ENCODE peak calls at places on chromosomes 4 and X, in ten cellular contexts. E is CD14-positive monocyte, G is transverse colon, R is natural killer cell, K is stomach, P is heart left ventricle, Y is AG04450, M is body of pancreas, J is HFFc6, Q is hepatocyte. S is an unnamed sample.

GRCh38 chrX:145178268-145178667 is 69.0 kb upstream of the SPANXN1 start:
- DNase-seq in M (no peak), K (no peak), R (no peak), J (no peak), P (no peak), G (no peak), Y (no peak), E (no peak), Q (no peak), S (no peak)

GRCh38 chr4:184335520-184335919 is 117.8 kb upstream of the ENPP6 start:
- DNase-seq in M (no peak), P (no peak), K (no peak), E (no peak), G (no peak), Y (no peak), J (no peak), Q (no peak), R (no peak), S (no peak)

GRCh38 chrX:154135458-154136229 is 8.4 kb upstream of the OPN1LW start:
- DNase-seq in R (no peak), Y (no peak), Q (no peak), M (no peak), G (no peak), E (no peak), P (no peak), K (no peak), J (no peak), S (no peak)

GRCh38 chr4:119498520-119498919 is 130.1 kb downstream of the PDE5A start:
- DNase-seq in E (no peak), R (no peak), J (no peak), P (no peak), Y (no peak), G (no peak), K (no peak), Q (peak; percentile 8), M (peak; percentile 19), S (no peak)

GRCh38 chr4:66653937-66654336 is 891.4 kb downstream of the CENPC start:
- DNase-seq in M (no peak), Y (no peak), E (no peak), P (no peak), R (no peak), J (no peak), K (no peak), Q (no peak), G (no peak), S (no peak)

GRCh38 chr4:168527560-168527959 is 30.7 kb downstream of the PALLD start:
- DNase-seq in M (no peak), E (no peak), P (no peak), Y (no peak), R (no peak), G (no peak), K (no peak), J (no peak), Q (no peak), S (no peak)

GRCh38 chr4:22635692-22636091 is 57.0 kb upstream of the GBA3 start:
- DNase-seq in E (no peak), J (no peak), R (no peak), M (no peak), G (no peak), K (no peak), P (no peak), Q (no peak), Y (no peak), S (no peak)

GRCh38 chr4:185626798-185627197 is 91.5 kb upstream of the PDLIM3 start:
- DNase-seq in J (no peak), K (no peak), Y (no peak), E (no peak), P (no peak), R (no peak), Q (no peak), G (no peak), M (no peak), S (no peak)

GRCh38 chrX:129825746-129826505 is 17.8 kb downstream of the ZDHHC9 start:
- DNase-seq in K (no peak), M (no peak), Y (no peak), R (no peak), J (no peak), E (no peak), G (peak; percentile 22), Q (peak; percentile 48), P (no peak), S (no peak)

GRCh38 chrX:136778020-136778419 is 2.7 kb downstream of the ARHGEF6 start:
- DNase-seq in M (no peak), P (no peak), J (no peak), R (no peak), E (no peak), G (no peak), Y (no peak), K (no peak), Q (no peak), S (no peak)

GRCh38 chrX:24646745-24647182 is 383 bp downstream of the PCYT1B start:
- DNase-seq in K (no peak), Y (no peak), Q (peak; percentile 28), E (no peak), R (no peak), M (no peak), J (no peak), G (no peak), P (no peak), S (no peak)

GRCh38 chrX:19672211-19672814 is 157.0 kb upstream of the MAP3K15 start:
- DNase-seq in R (no peak), Y (no peak), P (no peak), E (no peak), Q (peak; percentile 8), M (no peak), K (no peak), G (no peak), J (no peak), S (no peak)

GRCh38 chr4:48133668-48134444 is at the start of gene TXK:
- DNase-seq in M (no peak), E (no peak), R (no peak), J (no peak), G (no peak), Q (no peak), Y (no peak), K (no peak), P (no peak), S (no peak)

GRCh38 chr4:70908993-70909556 is 6.9 kb downstream of the MOB1B start:
- DNase-seq in E (no peak), Q (no peak), Y (no peak), M (no peak), G (no peak), R (no peak), J (no peak), P (no peak), K (no peak), S (no peak)

GRCh38 chr4:93319011-93319410 is 509.5 kb upstream of the ATOH1 start:
- DNase-seq in K (no peak), G (no peak), E (no peak), Y (no peak), P (no peak), M (no peak), J (no peak), Q (no peak), R (no peak), S (no peak)

GRCh38 chrX:15854080-15854655 is 445 bp downstream of the AP1S2 start:
- DNase-seq in K (peak; percentile 38), Y (no peak), J (peak; percentile 1), M (peak; percentile 48), G (peak; percentile 60), R (peak; percentile 35), E (peak; percentile 64), Q (peak; percentile 79), P (peak; percentile 68), S (peak; percentile 19)
- TF ChIP-seq CTCF in K (no peak), Y (no peak), J (peak; percentile 38), M (no peak), G (no peak), R (no peak), E (peak; percentile 42), Q (peak; percentile 50), P (peak; percentile 44), S (peak; percentile 37)

GRCh38 chr4:5821665-5822358 is 71.1 kb downstream of the CRMP1 start:
- DNase-seq in P (no peak), Q (no peak), E (no peak), G (no peak), J (no peak), R (no peak), K (no peak), M (no peak), Y (no peak), S (no peak)
- TF ChIP-seq CTCF in P (peak; percentile 60), Q (peak; percentile 51), E (peak; percentile 65), G (no peak), J (peak; percentile 87), R (peak; percentile 41), K (no peak), M (no peak), Y (peak; percentile 57), S (peak; percentile 42)

GRCh38 chr4:55398461-55398860 is 2.7 kb downstream of the TMEM165 start:
- DNase-seq in M (no peak), Y (no peak), Q (peak; percentile 37), P (no peak), R (no peak), K (no peak), J (peak; percentile 36), G (no peak), E (no peak), S (no peak)

GRCh38 chr4:55398966-55399365 is 3.2 kb downstream of the TMEM165 start:
- DNase-seq in G (no peak), M (no peak), Q (no peak), R (no peak), P (no peak), K (no peak), J (no peak), E (no peak), Y (no peak), S (no peak)

GRCh38 chr4:55397024-55397520 is 1.3 kb downstream of the TMEM165 start:
- DNase-seq in E (no peak), P (no peak), R (no peak), M (no peak), K (no peak), Y (no peak), Q (peak; percentile 18), J (no peak), G (no peak), S (no peak)

GRCh38 chr4:55396305-55397023 is 707 bp downstream of the TMEM165 start:
- DNase-seq in M (peak; percentile 47), E (no peak), J (peak; percentile 22), Y (no peak), R (peak; percentile 35), K (peak; percentile 46), P (peak; percentile 63), G (peak; percentile 57), Q (peak; percentile 76), S (peak; percentile 3)

GRCh38 chr4:55397521-55398321 is 2.0 kb downstream of the TMEM165 start:
- DNase-seq in Y (no peak), K (no peak), M (no peak), R (no peak), P (no peak), Q (peak; percentile 28), G (no peak), J (peak; percentile 44), E (no peak), S (no peak)
- TF ChIP-seq CTCF in Y (no peak), K (no peak), M (no peak), R (no peak), P (no peak), Q (no peak), G (no peak), J (no peak), E (no peak), S (no peak)

GRCh38 chr4:23991444-23991843 is 101.6 kb upstream of the PPARGC1A start:
- DNase-seq in Y (no peak), G (no peak), Q (peak; percentile 22), E (no peak), P (no peak), K (no peak), M (no peak), J (no peak), R (no peak), S (no peak)

GRCh38 chr4:23981328-23981727 is 91.5 kb upstream of the PPARGC1A start:
- DNase-seq in K (no peak), M (no peak), J (no peak), Q (no peak), P (no peak), R (no peak), E (no peak), G (no peak), Y (no peak), S (no peak)

GRCh38 chr4:23986270-23986669 is 96.4 kb upstream of the PPARGC1A start:
- DNase-seq in E (no peak), P (no peak), R (no peak), G (no peak), M (no peak), K (no peak), Q (no peak), J (no peak), Y (no peak), S (no peak)
- TF ChIP-seq CTCF in E (no peak), P (no peak), R (no peak), G (no peak), M (no peak), K (no peak), Q (no peak), J (no peak), Y (no peak), S (no peak)

S was measured in CD4-positive, alpha-beta T cell.